ENCODE peak calls at places on chromosomes 4 and X, in five cellular contexts. One of them, this sample, is unnamed. For H3K9me3 and H3K4me1, the result is how much of the 10 kb centered on the place peaks cover.

GRCh38 chr4:74555843-74556242 is 110.9 kb downstream of the AREG start:
- DNase-seq in cardiac muscle cell: no peak
- DNase-seq in colonic mucosa: no peak
- DNase-seq in tibial nerve: no peak
- DNase-seq in ovary: no peak
- DNase-seq in this sample: no peak

GRCh38 chr4:3073158-3074077 is 920 bp downstream of the HTT-AS start:
- DNase-seq in cardiac muscle cell: no peak
- DNase-seq in colonic mucosa: peak
- DNase-seq in tibial nerve: no peak
- DNase-seq in ovary: no peak
- DNase-seq in this sample: no peak

GRCh38 chr4:183185018-183185417 is 86.0 kb downstream of the WWC2 start:
- DNase-seq in cardiac muscle cell: no peak
- DNase-seq in colonic mucosa: no peak
- DNase-seq in tibial nerve: no peak
- DNase-seq in ovary: no peak
- DNase-seq in this sample: no peak

GRCh38 chr4:41496980-41497379 is 41.0 kb upstream of the LIMCH1 start:
- DNase-seq in cardiac muscle cell: no peak
- DNase-seq in colonic mucosa: no peak
- DNase-seq in tibial nerve: no peak
- DNase-seq in ovary: no peak
- DNase-seq in this sample: no peak

GRCh38 chr4:159516556-159516955 is 413.7 kb downstream of the RAPGEF2 start:
- DNase-seq in cardiac muscle cell: peak
- DNase-seq in colonic mucosa: no peak
- DNase-seq in tibial nerve: no peak
- DNase-seq in ovary: no peak
- DNase-seq in this sample: no peak

GRCh38 chrX:104864296-104864695 is 298.3 kb downstream of the IL1RAPL2 start:
- DNase-seq in cardiac muscle cell: no peak
- DNase-seq in colonic mucosa: no peak
- DNase-seq in tibial nerve: no peak
- DNase-seq in ovary: no peak
- DNase-seq in this sample: no peak

GRCh38 chrX:17564689-17565409 is 172.4 kb upstream of the SCML1 start:
- DNase-seq in cardiac muscle cell: peak
- DNase-seq in colonic mucosa: no peak
- DNase-seq in tibial nerve: no peak
- DNase-seq in ovary: no peak
- DNase-seq in this sample: peak

GRCh38 chr4:138035781-138036258 is 206.3 kb downstream of the SLC7A11 start:
- DNase-seq in cardiac muscle cell: peak
- DNase-seq in colonic mucosa: no peak
- DNase-seq in tibial nerve: peak
- DNase-seq in ovary: no peak
- DNase-seq in this sample: no peak

GRCh38 chr4:6196324-6196723 is 4.0 kb downstream of the JAKMIP1 start:
- DNase-seq in cardiac muscle cell: no peak
- DNase-seq in colonic mucosa: no peak
- DNase-seq in tibial nerve: no peak
- DNase-seq in ovary: no peak
- DNase-seq in this sample: no peak

GRCh38 chrX:9656277-9656676 is 109.4 kb downstream of the GPR143 start:
- DNase-seq in cardiac muscle cell: no peak
- DNase-seq in colonic mucosa: no peak
- DNase-seq in tibial nerve: no peak
- DNase-seq in ovary: no peak
- DNase-seq in this sample: no peak

GRCh38 chr4:145098675-145099037 is 545 bp downstream of the ABCE1 start:
- DNase-seq in cardiac muscle cell: peak
- DNase-seq in colonic mucosa: peak
- DNase-seq in tibial nerve: peak
- DNase-seq in ovary: no peak
- DNase-seq in this sample: no peak

GRCh38 chr4:11354531-11354930 is 74.2 kb downstream of the HS3ST1 start:
- DNase-seq in cardiac muscle cell: peak
- DNase-seq in colonic mucosa: no peak
- DNase-seq in tibial nerve: no peak
- DNase-seq in ovary: no peak
- DNase-seq in this sample: no peak

GRCh38 chrX:98523026-98523425 is 1639.3 kb downstream of the RPA4 start:
- DNase-seq in cardiac muscle cell: no peak
- DNase-seq in colonic mucosa: no peak
- DNase-seq in tibial nerve: no peak
- DNase-seq in ovary: no peak
- DNase-seq in this sample: no peak

GRCh38 chr4:73718375-73719373 is 21.7 kb upstream of the CXCL8 start:
- DNase-seq in cardiac muscle cell: no peak
- DNase-seq in colonic mucosa: no peak
- DNase-seq in tibial nerve: no peak
- DNase-seq in ovary: no peak
- DNase-seq in this sample: no peak

GRCh38 chrX:101973066-101973465 is 41.2 kb upstream of the ZMAT1 start:
- DNase-seq in cardiac muscle cell: no peak
- DNase-seq in colonic mucosa: no peak
- DNase-seq in tibial nerve: no peak
- DNase-seq in ovary: no peak
- DNase-seq in this sample: no peak

GRCh38 chr4:41546638-41547037 is 8.7 kb downstream of the LIMCH1 start:
- DNase-seq in cardiac muscle cell: no peak
- DNase-seq in colonic mucosa: no peak
- DNase-seq in tibial nerve: no peak
- DNase-seq in ovary: no peak
- DNase-seq in this sample: no peak

DNA sequence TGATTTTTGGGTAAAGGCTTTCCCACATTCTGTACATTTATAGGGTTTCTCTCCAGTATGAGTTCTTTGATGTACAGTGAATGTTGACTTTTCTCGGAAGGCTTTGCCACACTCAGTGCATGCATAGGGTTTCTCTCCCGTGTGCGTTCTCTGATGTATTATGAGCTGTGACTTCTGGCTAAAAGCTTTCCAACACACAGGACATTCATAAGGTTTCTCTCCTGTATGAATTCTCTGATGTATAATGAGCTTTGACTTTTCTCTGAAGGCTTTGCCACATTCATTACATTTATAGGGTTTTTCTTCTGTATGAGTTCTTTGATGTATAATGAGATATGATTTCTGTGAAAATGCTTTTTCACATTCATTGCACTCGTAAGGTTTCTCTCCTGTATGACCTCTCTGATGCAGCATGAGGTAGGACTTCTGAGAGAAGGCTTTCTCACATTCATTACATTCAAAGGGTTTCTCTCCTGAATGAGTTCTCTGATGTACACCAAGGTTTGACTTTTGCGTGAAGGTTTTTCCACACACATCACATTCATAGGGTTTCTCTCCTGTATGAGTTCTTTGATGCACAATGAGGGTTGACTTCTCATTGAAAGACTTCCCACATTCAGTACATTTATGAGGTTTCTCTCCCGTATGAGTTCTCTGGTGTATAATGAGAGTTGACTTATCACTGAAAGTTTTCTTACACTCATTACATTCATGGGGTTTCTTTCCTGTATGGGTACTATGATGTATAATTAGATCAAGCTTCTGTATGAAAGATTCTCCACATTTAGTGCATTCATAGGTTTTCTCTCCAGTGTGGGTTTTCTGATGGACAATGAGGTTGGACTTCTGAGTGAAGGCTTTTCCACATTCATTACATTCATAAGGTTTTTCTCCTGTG is 27.3 kb downstream of the ZNF182 start:
- DNase-seq in cardiac muscle cell: no peak
- DNase-seq in colonic mucosa: no peak
- DNase-seq in tibial nerve: no peak
- DNase-seq in ovary: no peak
- DNase-seq in this sample: no peak
- H3K9me3 ChIP-seq in cardiac muscle cell: under half
- H3K9me3 ChIP-seq in colonic mucosa: under half
- H3K9me3 ChIP-seq in tibial nerve: under half
- H3K9me3 ChIP-seq in ovary: under half
- H3K9me3 ChIP-seq in this sample: half or more

GRCh38 chr4:81921757-81922159 is 450.1 kb upstream of the RASGEF1B start:
- DNase-seq in cardiac muscle cell: peak
- DNase-seq in colonic mucosa: no peak
- DNase-seq in tibial nerve: no peak
- DNase-seq in ovary: no peak
- DNase-seq in this sample: no peak

GRCh38 chr4:81915430-81915829 is 443.7 kb upstream of the RASGEF1B start:
- DNase-seq in cardiac muscle cell: no peak
- DNase-seq in colonic mucosa: no peak
- DNase-seq in tibial nerve: no peak
- DNase-seq in ovary: no peak
- DNase-seq in this sample: no peak

GRCh38 chr4:81922271-81922775 is 450.6 kb upstream of the RASGEF1B start:
- DNase-seq in cardiac muscle cell: no peak
- DNase-seq in colonic mucosa: no peak
- DNase-seq in tibial nerve: no peak
- DNase-seq in ovary: no peak
- DNase-seq in this sample: no peak

GRCh38 chr4:81919810-81920209 is 448.1 kb upstream of the RASGEF1B start:
- DNase-seq in cardiac muscle cell: peak
- DNase-seq in colonic mucosa: no peak
- DNase-seq in tibial nerve: no peak
- DNase-seq in ovary: no peak
- DNase-seq in this sample: no peak

DNA sequence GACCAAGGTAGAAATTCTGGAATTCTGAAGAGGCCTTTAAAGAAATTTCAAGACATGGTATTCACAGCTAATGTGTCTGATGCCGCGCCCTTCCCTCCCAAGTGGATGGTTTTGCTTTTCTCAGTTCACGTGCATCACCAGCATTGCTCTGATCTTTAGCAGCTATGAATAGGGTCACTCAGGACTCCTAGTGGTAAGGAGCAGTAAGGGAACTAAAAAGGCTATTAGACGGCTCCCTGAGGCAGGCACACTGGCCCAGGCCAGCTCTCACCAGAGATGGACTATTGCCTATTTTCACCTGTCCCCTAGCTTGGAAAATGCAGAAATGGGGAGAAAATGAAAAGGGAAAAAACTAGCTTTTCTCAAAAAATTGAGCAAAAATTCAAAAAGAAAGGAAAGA is 447.5 kb upstream of the RASGEF1B start:
- DNase-seq in cardiac muscle cell: peak
- DNase-seq in colonic mucosa: no peak
- DNase-seq in tibial nerve: no peak
- DNase-seq in ovary: no peak
- DNase-seq in this sample: no peak
- TF ChIP-seq CTCF in cardiac muscle cell: peak
- TF ChIP-seq CTCF in colonic mucosa: peak
- TF ChIP-seq CTCF in tibial nerve: no peak
- TF ChIP-seq CTCF in ovary: no peak
- TF ChIP-seq CTCF in this sample: no peak

GRCh38 chrX:74286950-74287349 is 17.0 kb upstream of the ZCCHC13 start:
- DNase-seq in cardiac muscle cell: peak
- DNase-seq in colonic mucosa: no peak
- DNase-seq in tibial nerve: no peak
- DNase-seq in ovary: no peak
- DNase-seq in this sample: no peak

GRCh38 chrX:74280759-74281158 is 23.2 kb upstream of the ZCCHC13 start:
- DNase-seq in cardiac muscle cell: no peak
- DNase-seq in colonic mucosa: no peak
- DNase-seq in tibial nerve: no peak
- DNase-seq in ovary: no peak
- DNase-seq in this sample: no peak

DNA sequence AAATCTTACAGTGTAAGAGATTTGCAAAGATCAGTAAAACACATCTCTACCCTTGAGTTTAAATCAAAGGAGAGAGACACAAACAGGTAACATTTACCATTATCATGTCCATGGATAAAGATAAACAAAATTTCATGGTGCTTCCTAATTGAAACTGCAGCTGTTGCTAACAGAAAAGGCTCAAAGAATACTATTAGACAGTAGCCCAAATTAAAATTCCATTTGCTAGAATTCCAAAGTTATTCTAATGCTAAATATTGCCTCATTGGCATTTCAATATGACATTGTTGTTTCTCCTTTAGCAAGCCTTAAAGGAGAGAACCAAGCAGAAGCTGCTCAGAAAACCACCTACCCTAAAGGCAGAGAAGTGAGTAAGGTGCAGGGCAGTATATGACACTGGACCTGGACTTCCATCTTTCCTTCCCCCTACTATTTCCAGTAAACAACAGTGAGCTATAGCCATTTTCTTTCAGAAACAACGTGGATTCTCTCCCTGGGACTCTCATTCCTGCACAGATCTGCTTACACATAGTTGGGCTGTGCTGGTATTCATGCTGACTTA is 19.5 kb upstream of the ZCCHC13 start:
- DNase-seq in cardiac muscle cell: no peak
- DNase-seq in colonic mucosa: no peak
- DNase-seq in tibial nerve: no peak
- DNase-seq in ovary: no peak
- DNase-seq in this sample: no peak
- H3K4me1 ChIP-seq in cardiac muscle cell: under half
- H3K4me1 ChIP-seq in colonic mucosa: under half
- H3K4me1 ChIP-seq in tibial nerve: under half
- H3K4me1 ChIP-seq in ovary: under half
- H3K4me1 ChIP-seq in this sample: under half

DNA sequence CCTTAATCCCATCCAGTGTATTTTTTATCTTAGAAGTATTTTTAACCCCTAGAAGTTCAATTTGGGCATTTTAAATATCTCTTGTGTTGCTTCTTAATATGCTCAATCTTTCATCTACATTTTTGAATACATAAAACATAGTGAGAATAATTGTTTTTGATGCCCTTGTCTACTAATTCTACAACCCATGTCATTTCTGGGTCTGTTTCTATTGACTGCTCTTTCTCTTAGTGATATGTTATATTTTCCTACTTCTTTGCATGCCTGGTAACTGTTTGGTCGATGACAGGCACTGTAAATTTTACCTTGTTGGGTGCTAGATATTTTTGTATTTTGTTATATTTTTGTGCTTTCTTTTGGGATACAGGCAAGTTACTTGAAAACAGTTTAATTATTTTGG is 56.3 kb downstream of the CYTL1 start:
- DNase-seq in cardiac muscle cell: no peak
- DNase-seq in colonic mucosa: no peak
- DNase-seq in tibial nerve: no peak
- DNase-seq in ovary: no peak
- DNase-seq in this sample: no peak
- H3K9me3 ChIP-seq in cardiac muscle cell: under half
- H3K9me3 ChIP-seq in colonic mucosa: under half
- H3K9me3 ChIP-seq in tibial nerve: under half
- H3K9me3 ChIP-seq in ovary: under half
- H3K9me3 ChIP-seq in this sample: under half

This sample was measured in upper lobe of left lung.